ENCODE peak calls at places on chromosomes 6 and 20, in five cellular contexts. U is fibroblast of lung, Q is Karpas-422, D is A549, K is PC-9. T is an unnamed sample.

GRCh38 chr6:105179244-105180065 is at the start of gene POPDC3:
- DNase-seq in U (peak), Q (no peak), D (peak), K (peak), T (peak)

GRCh38 chr20:24991897-24992419 is 593 bp downstream of the APMAP start:
- DNase-seq in U (no peak), Q (peak), D (no peak), K (no peak), T (no peak)

GRCh38 chr6:70415660-70416059 is 2.4 kb downstream of the FAM135A start:
- DNase-seq in U (no peak), Q (no peak), D (no peak), K (no peak), T (no peak)

GRCh38 chr6:121780325-121781313 is 345.2 kb downstream of the GJA1 start:
- DNase-seq in U (peak), Q (no peak), D (peak), K (no peak), T (no peak)

GRCh38 chr6:31952140-31952805 is 6.4 kb downstream of the CFB start:
- DNase-seq in U (peak), Q (no peak), D (peak), K (peak), T (no peak)

GRCh38 chr6:122059918-122060317 is 339.5 kb upstream of the HSF2 start:
- DNase-seq in U (peak), Q (no peak), D (no peak), K (no peak), T (no peak)

GRCh38 chr6:13767121-13767794 is 47.1 kb downstream of the MCUR1 start:
- DNase-seq in U (peak), Q (no peak), D (no peak), K (no peak), T (no peak)

GRCh38 chr20:49765413-49765736 is 47.3 kb upstream of the SLC9A8 start:
- DNase-seq in U (no peak), Q (no peak), D (no peak), K (no peak), T (no peak)

GRCh38 chr20:2631228-2631627 is 21.2 kb upstream of the NOP56 start:
- DNase-seq in U (peak), Q (no peak), D (peak), K (no peak), T (no peak)

GRCh38 chr20:651713-652610 is 1.0 kb downstream of the SRXN1 start:
- DNase-seq in U (no peak), Q (no peak), D (peak), K (no peak), T (peak)

GRCh38 chr20:46174469-46175126 is 56.5 kb downstream of the CD40 start:
- DNase-seq in U (peak), Q (peak), D (peak), K (no peak), T (peak)

GRCh38 chr6:82651845-82652333 is 288.3 kb downstream of the TPBG start:
- DNase-seq in U (no peak), Q (no peak), D (no peak), K (no peak), T (no peak)

GRCh38 chr6:31414771-31415270 is 11.4 kb downstream of the MICA start:
- DNase-seq in U (no peak), Q (no peak), D (no peak), K (no peak), T (no peak)

GRCh38 chr6:10451828-10452509 is 37.1 kb upstream of the TFAP2A start:
- DNase-seq in U (peak), Q (no peak), D (peak), K (peak), T (no peak)

GRCh38 chr6:113829702-113830058 is 27.5 kb upstream of the MARCKS start:
- DNase-seq in U (no peak), Q (no peak), D (no peak), K (no peak), T (no peak)

GRCh38 chr20:54566224-54566750 is 90.9 kb downstream of the DOK5 start:
- DNase-seq in U (no peak), Q (no peak), D (no peak), K (no peak), T (no peak)

GRCh38 chr6:161073940-161074339 is 82.4 kb downstream of the MAP3K4 start:
- DNase-seq in U (no peak), Q (no peak), D (no peak), K (no peak), T (no peak)
- H3K4me2 ChIP-seq in U (no peak), Q (no peak), D (no peak), K (no peak), T (no peak)

GRCh38 chr6:80336906-80337305 is 230.4 kb downstream of the BCKDHB start:
- DNase-seq in U (no peak), Q (no peak), D (no peak), K (no peak), T (no peak)

GRCh38 chr6:80338201-80338836 is 231.8 kb downstream of the BCKDHB start:
- DNase-seq in U (peak), Q (peak), D (peak), K (no peak), T (peak)

GRCh38 chr6:80333342-80333741 is 226.9 kb downstream of the BCKDHB start:
- DNase-seq in U (no peak), Q (no peak), D (no peak), K (no peak), T (no peak)

GRCh38 chr6:80332013-80332412 is 225.5 kb downstream of the BCKDHB start:
- DNase-seq in U (no peak), Q (no peak), D (no peak), K (no peak), T (no peak)

DNA sequence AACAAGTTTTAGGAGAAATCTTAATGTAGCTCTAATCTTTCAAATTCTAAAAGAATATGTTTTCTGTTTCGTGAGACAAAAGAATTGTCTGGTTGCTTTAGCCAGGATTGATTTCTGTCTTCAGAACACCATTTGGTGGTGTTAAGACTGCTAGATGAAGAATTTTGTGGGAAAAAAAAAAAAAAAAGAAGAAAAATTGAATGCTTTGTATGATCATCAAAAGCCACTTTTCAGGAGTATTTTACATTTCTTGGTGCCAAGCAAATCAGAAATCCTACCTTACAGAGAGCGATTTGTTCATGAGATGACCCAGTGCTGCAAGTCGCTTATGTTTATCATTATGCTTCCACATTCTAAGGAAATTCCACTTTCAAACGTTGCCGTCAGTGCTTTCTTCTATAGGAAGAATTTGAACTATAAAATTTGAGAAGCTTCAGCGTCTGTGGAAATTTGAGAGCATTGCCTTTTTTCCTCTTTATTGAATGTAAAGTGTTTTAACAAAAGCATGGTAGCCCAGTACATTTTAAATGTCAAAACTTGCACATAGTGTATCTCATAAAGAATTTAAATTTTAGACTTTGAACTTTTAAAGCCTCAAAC is 228.7 kb downstream of the BCKDHB start:
- DNase-seq in U (peak), Q (no peak), D (no peak), K (no peak), T (no peak)
- H3K4me2 ChIP-seq in U (peak), Q (peak), D (no peak), K (no peak), T (no peak)

DNA sequence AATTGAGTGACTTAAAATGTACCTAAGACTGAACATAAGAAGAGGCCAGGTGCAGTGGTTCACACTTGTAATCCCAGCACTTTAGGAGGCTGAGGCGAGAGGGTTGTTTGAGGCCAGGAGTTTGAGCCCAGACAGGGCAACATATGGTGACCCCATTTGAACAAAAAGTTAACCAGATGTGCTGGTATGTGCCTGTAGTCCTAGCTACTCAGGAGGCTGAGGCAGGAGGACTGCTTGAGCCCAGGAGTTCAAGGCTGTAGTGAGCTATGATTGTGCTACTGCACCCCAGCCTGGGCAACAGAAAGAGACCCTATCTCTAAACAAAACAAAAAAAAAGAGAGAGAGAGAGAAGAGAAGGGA is 10.1 kb upstream of the PAQR8 start:
- DNase-seq in U (no peak), Q (no peak), D (no peak), K (no peak), T (no peak)
- H3K4me2 ChIP-seq in U (peak), Q (no peak), D (peak), K (peak), T (peak)

GRCh38 chr6:166655251-166655650 is 28.2 kb upstream of the RPS6KA2 start:
- DNase-seq in U (no peak), Q (no peak), D (no peak), K (no peak), T (no peak)

GRCh38 chr6:166656269-166657206 is 29.5 kb upstream of the RPS6KA2 start:
- DNase-seq in U (peak), Q (no peak), D (no peak), K (no peak), T (no peak)

GRCh38 chr6:166654573-166654972 is 27.5 kb upstream of the RPS6KA2 start:
- DNase-seq in U (no peak), Q (no peak), D (no peak), K (no peak), T (no peak)

GRCh38 chr6:166657531-166657930 is 30.5 kb upstream of the RPS6KA2 start:
- DNase-seq in U (no peak), Q (no peak), D (no peak), K (no peak), T (no peak)

GRCh38 chr6:166655713-166656265 is 28.7 kb upstream of the RPS6KA2 start:
- DNase-seq in U (no peak), Q (no peak), D (no peak), K (no peak), T (no peak)
- H3K4me2 ChIP-seq in U (no peak), Q (no peak), D (no peak), K (no peak), T (no peak)

GRCh38 chr6:169051371-169051770 is 202.3 kb downstream of the THBS2 start:
- DNase-seq in U (peak), Q (no peak), D (no peak), K (no peak), T (no peak)

GRCh38 chr6:169047345-169047744 is 206.3 kb downstream of the THBS2 start:
- DNase-seq in U (no peak), Q (no peak), D (no peak), K (no peak), T (no peak)

GRCh38 chr6:169048806-169049205 is 204.8 kb downstream of the THBS2 start:
- DNase-seq in U (no peak), Q (no peak), D (no peak), K (no peak), T (no peak)

GRCh38 chr6:169048185-169048584 is 205.5 kb downstream of the THBS2 start:
- DNase-seq in U (no peak), Q (no peak), D (no peak), K (no peak), T (no peak)

DNA sequence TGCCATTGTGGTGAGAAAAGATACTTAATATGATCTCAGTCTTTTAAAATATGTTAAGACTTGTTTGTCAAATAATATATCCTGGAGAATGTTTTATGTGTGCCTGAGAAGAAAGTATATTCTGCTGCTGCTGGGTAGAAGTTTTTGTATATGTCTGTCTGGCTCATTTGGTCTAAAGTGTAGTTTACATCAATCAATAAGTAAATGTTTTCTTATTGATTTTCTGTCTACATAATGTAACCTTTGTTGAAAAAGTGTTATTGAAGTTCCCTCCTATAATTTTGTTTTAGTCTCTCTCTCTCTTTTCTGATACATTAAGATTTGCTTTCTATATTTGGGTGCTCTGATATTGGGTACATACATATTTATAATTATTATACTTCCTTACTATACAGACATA is 201.2 kb downstream of the THBS2 start:
- DNase-seq in U (no peak), Q (no peak), D (no peak), K (no peak), T (no peak)
- H3K4me2 ChIP-seq in U (no peak), Q (no peak), D (no peak), K (no peak), T (no peak)